ENCODE peak calls at places on chromosomes 7 and 10, in five cellular contexts. M is NB4, C is AG09309, I is dorsolateral prefrontal cortex, H is ascending aorta. R is an unnamed sample.
A peak's percentile ranks its signal among the peaks of the same experiment; 100 is the strongest.

GRCh38 chr10:49068209-49068608 is 47.1 kb downstream of the VSTM4 start:
- DNase-seq in M (no peak), C (no peak), I (no peak), H (no peak), R (no peak)

GRCh38 chr10:124565565-124566221 is 104.1 kb downstream of the LHPP start:
- DNase-seq in M (peak; percentile 46), C (no peak), I (no peak), H (no peak), R (no peak)

GRCh38 chr10:29328988-29329387 is 40.1 kb downstream of the LYZL1 start:
- DNase-seq in M (no peak), C (peak; percentile 47), I (no peak), H (no peak), R (peak; percentile 41)

GRCh38 chr7:37921876-37922275 is 1.4 kb downstream of the EPDR1 start:
- DNase-seq in M (peak; percentile 23), C (no peak), I (no peak), H (no peak), R (no peak)

GRCh38 chr10:3417096-3417495 is 244.5 kb upstream of the PITRM1 start:
- DNase-seq in M (no peak), C (no peak), I (no peak), H (no peak), R (no peak)

GRCh38 chr7:5421626-5422323 is 1.9 kb downstream of the TNRC18 start:
- DNase-seq in M (peak; percentile 81), C (no peak), I (no peak), H (peak; percentile 71), R (no peak)

GRCh38 chr10:71476249-71477011 is 79.7 kb downstream of the CDH23 start:
- DNase-seq in M (no peak), C (no peak), I (no peak), H (no peak), R (no peak)

GRCh38 chr7:1809601-1810258 is 139.7 kb downstream of the ELFN1 start:
- DNase-seq in M (no peak), C (no peak), I (no peak), H (no peak), R (no peak)

GRCh38 chr10:1109795-1110673 is 53.8 kb downstream of the WDR37 start:
- DNase-seq in M (peak; percentile 71), C (peak; percentile 4), I (peak; percentile 75), H (no peak), R (peak; percentile 49)

DNA sequence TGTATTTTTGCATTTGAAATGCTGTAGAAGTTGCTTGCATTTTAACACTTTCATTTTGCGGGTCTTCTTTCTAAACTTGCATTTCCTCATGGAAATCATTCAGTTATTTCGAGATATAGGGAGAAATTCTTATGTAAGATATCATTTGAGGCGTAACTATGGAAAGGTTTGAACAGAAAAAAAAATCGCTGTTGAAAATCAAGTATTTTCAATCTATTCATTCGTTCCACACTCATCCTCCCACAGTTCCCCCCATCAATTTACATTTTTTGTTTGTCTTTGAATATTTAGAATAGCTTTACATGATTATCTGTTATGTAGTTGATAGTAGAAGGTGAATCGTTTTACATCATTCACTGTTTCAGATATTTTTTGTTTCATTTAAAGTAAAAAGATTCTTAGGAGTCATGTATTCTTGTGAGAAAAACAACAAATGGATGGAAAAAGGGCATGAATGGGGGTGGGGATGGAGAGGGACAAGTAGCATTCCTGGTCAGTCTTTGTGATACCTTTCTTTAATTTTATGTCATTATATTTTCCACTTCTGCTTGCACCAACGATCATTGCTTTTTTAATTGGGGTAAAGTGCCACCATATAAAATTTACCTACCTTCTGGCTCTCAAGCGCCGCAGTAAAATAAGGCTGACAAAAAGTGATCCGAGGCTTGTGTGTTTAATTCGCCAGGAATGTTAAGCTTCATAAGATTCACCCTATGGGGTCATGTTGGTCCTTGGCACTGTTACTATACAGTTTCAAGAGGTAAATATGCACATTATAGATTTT is 3.2 kb upstream of the SKIDA1 start:
- DNase-seq in M (no peak), C (no peak), I (no peak), H (no peak), R (no peak)
- H3K4me3 ChIP-seq in M (no peak overlapping the region), C (no peak overlapping the region), I (peak overlapping the region; percentile 72), H (peak overlapping the region; percentile 65), R (no peak overlapping the region)

GRCh38 chr7:146735992-146736391 is 619.4 kb downstream of the CNTNAP2 start:
- DNase-seq in M (no peak), C (no peak), I (no peak), H (no peak), R (no peak)

GRCh38 chr7:146731185-146731584 is 614.6 kb downstream of the CNTNAP2 start:
- DNase-seq in M (no peak), C (no peak), I (no peak), H (no peak), R (no peak)

GRCh38 chr7:146740039-146740438 is 623.4 kb downstream of the CNTNAP2 start:
- DNase-seq in M (no peak), C (no peak), I (no peak), H (no peak), R (no peak)

GRCh38 chr7:146736446-146737190 is 620.0 kb downstream of the CNTNAP2 start:
- DNase-seq in M (no peak), C (no peak), I (no peak), H (no peak), R (no peak)
- TF ChIP-seq CTCF in M (no peak), C (no peak), I (peak; percentile 63), H (no peak), R (no peak)

DNA sequence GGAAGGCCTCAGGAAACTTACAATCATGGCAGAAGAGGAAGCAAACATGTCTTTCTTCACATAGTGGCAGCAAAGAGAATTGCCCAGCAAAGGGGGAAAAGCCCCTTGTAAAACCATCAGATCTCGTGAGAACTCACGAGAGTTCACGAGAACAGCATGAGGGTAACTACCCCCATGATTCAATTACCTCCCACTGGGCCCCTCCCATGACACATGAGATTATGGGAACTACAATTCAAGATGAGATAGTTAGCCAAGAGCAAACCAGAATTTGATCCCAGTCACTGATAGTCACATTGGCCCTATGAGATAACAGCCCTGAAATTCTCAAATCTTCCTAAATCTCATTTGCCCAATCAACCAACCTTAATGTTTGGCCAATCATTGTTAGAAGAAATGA is 18.2 kb upstream of the ITPRID1 start:
- DNase-seq in M (no peak), C (no peak), I (no peak), H (no peak), R (no peak)
- H3K4me3 ChIP-seq in M (no peak overlapping the region), C (no peak overlapping the region), I (no peak overlapping the region), H (no peak overlapping the region), R (no peak overlapping the region)

GRCh38 chr10:101617102-101617823 is 29.1 kb downstream of the DPCD start:
- DNase-seq in M (peak; percentile 72), C (no peak), I (no peak), H (no peak), R (no peak)
- TF ChIP-seq CTCF in M (peak; percentile 5), C (no peak), I (no peak), H (no peak), R (no peak)

R was measured in AG04449.